ENCODE peak calls at places on chromosomes 1 and 21, in four cellular contexts. One of them, this sample, is unnamed.

GRCh38 chr1:91827094-91828006 is 58.6 kb downstream of the TGFBR3 start:
- DNase-seq in K562: no peak
- DNase-seq in AG04450: no peak
- DNase-seq in heart right ventricle: peak
- DNase-seq in this sample: no peak

GRCh38 chr1:109499081-109499480 is 5.2 kb downstream of the CYB561D1 start:
- DNase-seq in heart right ventricle: no peak
- DNase-seq in K562: no peak
- DNase-seq in AG04450: no peak
- DNase-seq in this sample: no peak

GRCh38 chr1:11485191-11485590 is 6.2 kb downstream of the DISP3 start:
- DNase-seq in K562: no peak
- DNase-seq in heart right ventricle: no peak
- DNase-seq in AG04450: no peak
- DNase-seq in this sample: no peak

GRCh38 chr1:226778657-226779058 is 39.6 kb upstream of the ITPKB start:
- DNase-seq in heart right ventricle: peak
- DNase-seq in K562: no peak
- DNase-seq in AG04450: peak
- DNase-seq in this sample: no peak

GRCh38 chr1:221881805-221882581 is 140.1 kb upstream of the DUSP10 start:
- DNase-seq in K562: no peak
- DNase-seq in AG04450: no peak
- DNase-seq in heart right ventricle: no peak
- DNase-seq in this sample: no peak

GRCh38 chr1:201021333-201022177 is 2.0 kb downstream of the KIF21B start:
- DNase-seq in K562: no peak
- DNase-seq in heart right ventricle: no peak
- DNase-seq in AG04450: no peak
- DNase-seq in this sample: peak

GRCh38 chr1:230356190-230356589 is 69.9 kb downstream of the PGBD5 start:
- DNase-seq in AG04450: no peak
- DNase-seq in heart right ventricle: no peak
- DNase-seq in K562: no peak
- DNase-seq in this sample: no peak

GRCh38 chr1:201020040-201020591 is 3.4 kb downstream of the KIF21B start:
- DNase-seq in K562: peak
- DNase-seq in heart right ventricle: no peak
- DNase-seq in AG04450: no peak
- DNase-seq in this sample: peak

GRCh38 chr1:22896184-22896583 is 76.5 kb downstream of the LACTBL1 start:
- DNase-seq in K562: no peak
- DNase-seq in heart right ventricle: no peak
- DNase-seq in AG04450: no peak
- DNase-seq in this sample: no peak

GRCh38 chr21:21018841-21019240 is 20.6 kb downstream of the NCAM2 start:
- DNase-seq in K562: no peak
- DNase-seq in AG04450: no peak
- DNase-seq in heart right ventricle: no peak
- DNase-seq in this sample: no peak

GRCh38 chr1:14404847-14405246 is 193.6 kb upstream of the KAZN start:
- DNase-seq in heart right ventricle: no peak
- DNase-seq in K562: no peak
- DNase-seq in AG04450: no peak
- DNase-seq in this sample: no peak

GRCh38 chr1:176837708-176838107 is 326.8 kb downstream of the ASTN1 start:
- DNase-seq in AG04450: no peak
- DNase-seq in K562: no peak
- DNase-seq in heart right ventricle: no peak
- DNase-seq in this sample: no peak

GRCh38 chr1:179812501-179813292 is 64.9 kb downstream of the TOR1AIP2 start:
- DNase-seq in heart right ventricle: no peak
- DNase-seq in K562: no peak
- DNase-seq in AG04450: no peak
- DNase-seq in this sample: no peak

GRCh38 chr1:19222979-19223824 is 13.1 kb upstream of the UBR4 start:
- DNase-seq in AG04450: no peak
- DNase-seq in heart right ventricle: no peak
- DNase-seq in K562: no peak
- DNase-seq in this sample: no peak

GRCh38 chr1:109873278-109874175 is 37.1 kb upstream of the CSF1 start:
- DNase-seq in K562: no peak
- DNase-seq in heart right ventricle: no peak
- DNase-seq in AG04450: no peak
- DNase-seq in this sample: no peak

GRCh38 chr1:212451416-212452322 is 18.9 kb downstream of the NENF start:
- DNase-seq in K562: no peak
- DNase-seq in heart right ventricle: no peak
- DNase-seq in AG04450: no peak
- DNase-seq in this sample: no peak

GRCh38 chr1:165816801-165817497 is 10.5 kb upstream of the UCK2 start:
- DNase-seq in heart right ventricle: no peak
- DNase-seq in K562: peak
- DNase-seq in AG04450: no peak
- DNase-seq in this sample: no peak

GRCh38 chr1:211895126-211895759 is 64.7 kb upstream of the LPGAT1 start:
- DNase-seq in AG04450: no peak
- DNase-seq in heart right ventricle: no peak
- DNase-seq in K562: no peak
- DNase-seq in this sample: no peak

GRCh38 chr1:175287377-175287776 is 94.8 kb upstream of the KIAA0040 start:
- DNase-seq in AG04450: no peak
- DNase-seq in heart right ventricle: no peak
- DNase-seq in K562: no peak
- DNase-seq in this sample: peak

GRCh38 chr21:32256873-32257620 is 21.8 kb downstream of the MIS18A start:
- DNase-seq in heart right ventricle: peak
- DNase-seq in AG04450: peak
- DNase-seq in K562: no peak
- DNase-seq in this sample: no peak

GRCh38 chr1:19485362-19486187 is at the start of gene CAPZB:
- DNase-seq in K562: peak
- DNase-seq in heart right ventricle: peak
- DNase-seq in AG04450: peak
- DNase-seq in this sample: peak

GRCh38 chr1:218312509-218312908 is 27.4 kb downstream of the RRP15 start:
- DNase-seq in AG04450: no peak
- DNase-seq in K562: no peak
- DNase-seq in heart right ventricle: no peak
- DNase-seq in this sample: no peak

GRCh38 chr21:25717491-25718139 is 17.1 kb downstream of the ATP5PF start:
- DNase-seq in K562: peak
- DNase-seq in AG04450: no peak
- DNase-seq in heart right ventricle: no peak
- DNase-seq in this sample: no peak

GRCh38 chr1:4328402-4329071 is 325.9 kb upstream of the AJAP1 start:
- DNase-seq in K562: peak
- DNase-seq in heart right ventricle: no peak
- DNase-seq in AG04450: no peak
- DNase-seq in this sample: no peak

GRCh38 chr1:208598021-208598420 is 353.8 kb upstream of the PLXNA2 start:
- DNase-seq in K562: no peak
- DNase-seq in AG04450: no peak
- DNase-seq in heart right ventricle: no peak
- DNase-seq in this sample: no peak

GRCh38 chr1:50970508-50970885 is 452 bp downstream of the CDKN2C start:
- DNase-seq in AG04450: no peak
- DNase-seq in heart right ventricle: no peak
- DNase-seq in K562: no peak
- DNase-seq in this sample: no peak
- H3K27ac ChIP-seq in AG04450: peak
- H3K27ac ChIP-seq in heart right ventricle: peak
- H3K27ac ChIP-seq in K562: peak
- H3K27ac ChIP-seq in this sample: peak

DNA sequence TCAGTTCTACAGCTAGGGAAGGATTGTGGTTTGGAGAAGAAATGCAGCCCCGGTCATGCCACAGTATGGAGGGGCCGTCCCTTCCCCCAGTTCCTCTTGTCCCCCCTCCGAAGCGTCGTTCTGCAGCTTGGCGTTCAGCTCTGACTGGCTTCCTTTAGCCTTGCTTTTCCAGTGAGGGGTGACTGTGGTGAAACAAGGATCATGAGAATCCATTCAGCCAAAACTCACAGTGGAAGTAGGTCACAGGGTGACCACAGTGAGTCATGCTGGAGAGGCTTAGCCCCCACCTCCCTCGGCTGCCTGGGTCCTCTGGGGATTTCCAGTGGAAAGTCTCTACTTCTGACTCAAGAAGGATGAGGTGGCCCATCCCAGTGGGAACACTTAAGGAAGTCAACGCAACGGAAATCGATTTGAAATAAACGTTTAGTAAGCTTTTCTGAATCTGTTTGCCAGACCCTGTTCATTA is 37.3 kb upstream of the COL6A2 start:
- DNase-seq in K562: no peak
- DNase-seq in heart right ventricle: peak
- DNase-seq in AG04450: peak
- DNase-seq in this sample: no peak
- H3K27ac ChIP-seq in K562: no peak
- H3K27ac ChIP-seq in heart right ventricle: peak
- H3K27ac ChIP-seq in AG04450: peak
- H3K27ac ChIP-seq in this sample: no peak

DNA sequence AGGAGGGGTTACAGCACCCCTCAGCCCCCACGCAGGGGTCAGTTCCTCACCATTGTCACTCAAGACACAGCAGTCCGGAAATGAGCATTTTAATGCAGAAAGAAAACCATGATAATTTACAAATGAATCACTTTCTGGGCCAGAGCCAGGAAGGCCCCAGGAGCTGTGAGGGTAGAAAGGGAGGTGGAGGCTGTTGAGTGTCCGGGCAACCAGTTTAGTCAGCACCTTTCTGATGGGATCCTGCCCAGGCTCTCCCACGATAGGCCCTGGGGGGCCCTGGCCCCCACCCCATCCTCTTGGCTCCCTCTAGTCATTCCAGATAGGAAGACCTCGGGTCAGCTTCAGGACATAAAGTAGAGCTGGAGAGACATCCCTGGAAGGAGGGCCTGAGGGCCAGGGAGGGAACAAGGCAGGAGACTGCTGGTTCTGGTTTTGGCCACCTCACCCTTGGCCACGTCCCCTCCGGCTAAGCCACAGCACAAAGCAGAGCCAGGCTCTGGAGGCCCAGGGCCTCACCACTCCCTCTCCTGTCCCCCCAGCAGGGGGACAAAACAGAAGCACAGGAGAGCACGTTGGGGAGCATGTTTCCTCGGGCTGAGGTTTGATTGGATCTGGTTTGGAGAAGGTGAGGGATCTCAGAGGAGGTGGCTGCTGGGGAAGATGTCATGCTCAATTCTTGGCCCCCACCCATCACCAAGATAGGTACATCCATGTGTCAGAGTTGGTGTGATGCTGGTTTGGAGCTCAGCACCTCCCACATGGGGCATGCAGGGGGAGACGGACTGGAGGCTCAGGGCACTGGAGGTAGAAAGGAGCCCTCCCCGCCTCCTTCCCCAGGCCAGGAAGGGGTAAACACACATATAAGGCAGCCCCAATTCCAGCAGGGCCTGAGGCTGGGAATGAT is 20.6 kb downstream of the ETNK2 start:
- DNase-seq in heart right ventricle: no peak
- DNase-seq in K562: no peak
- DNase-seq in AG04450: peak
- DNase-seq in this sample: no peak
- H3K27ac ChIP-seq in heart right ventricle: no peak
- H3K27ac ChIP-seq in K562: no peak
- H3K27ac ChIP-seq in AG04450: peak
- H3K27ac ChIP-seq in this sample: no peak

GRCh38 chr1:24929091-24929875 is 793 bp downstream of the RUNX3 start:
- DNase-seq in heart right ventricle: no peak
- DNase-seq in K562: no peak
- DNase-seq in AG04450: no peak
- DNase-seq in this sample: peak
- H3K27ac ChIP-seq in heart right ventricle: peak
- H3K27ac ChIP-seq in K562: no peak
- H3K27ac ChIP-seq in AG04450: no peak
- H3K27ac ChIP-seq in this sample: peak

GRCh38 chr1:168535536-168535935 is 8.3 kb downstream of the XCL2 start:
- DNase-seq in AG04450: no peak
- DNase-seq in heart right ventricle: no peak
- DNase-seq in K562: no peak
- DNase-seq in this sample: no peak
- H3K27ac ChIP-seq in AG04450: no peak
- H3K27ac ChIP-seq in heart right ventricle: no peak
- H3K27ac ChIP-seq in K562: no peak
- H3K27ac ChIP-seq in this sample: no peak

GRCh38 chr1:160486453-160486852 is 36.6 kb downstream of the SLAMF6 start:
- DNase-seq in K562: no peak
- DNase-seq in AG04450: no peak
- DNase-seq in heart right ventricle: no peak
- DNase-seq in this sample: no peak
- H3K27ac ChIP-seq in K562: no peak
- H3K27ac ChIP-seq in AG04450: no peak
- H3K27ac ChIP-seq in heart right ventricle: no peak
- H3K27ac ChIP-seq in this sample: peak

This sample was measured in OCI-LY7.